ENCODE peak calls at places on chromosomes 6 and 20, in ten cellular contexts. S is RPMI8226, F is HT-29, K is HS-5, Y is heart right ventricle, U is SK-N-DZ, D is HEK293T, Z is T-helper 17 cell, X is NCI-H748 treated with DMSO at 0.1 percent for 48 hours, E is choroid plexus epithelial cell. A is an unnamed sample.
A peak's percentile ranks its signal among the peaks of the same experiment; 100 is the strongest.

GRCh38 chr6:139013185-139013800 is 15.3 kb upstream of the ABRACL start:
- DNase-seq in S (no peak), Y (no peak), U (no peak), X (no peak), Z (no peak), E (no peak), D (no peak), K (no peak), F (no peak), A (no peak)

GRCh38 chr20:54716169-54716747 is 240.9 kb downstream of the DOK5 start:
- DNase-seq in Y (no peak), D (no peak), X (no peak), F (no peak), S (no peak), K (no peak), Z (no peak), E (no peak), U (peak; percentile 93), A (no peak)

GRCh38 chr20:53138454-53139291 is 166.5 kb downstream of the TSHZ2 start:
- DNase-seq in X (no peak), F (no peak), K (no peak), Z (no peak), E (no peak), D (no peak), S (no peak), Y (no peak), U (no peak), A (no peak)

GRCh38 chr6:158853072-158853871 is 34.1 kb upstream of the EZR start:
- DNase-seq in Z (peak; percentile 80), S (peak; percentile 89), K (peak; percentile 94), E (peak; percentile 88), X (no peak), U (no peak), F (peak; percentile 98), D (peak; percentile 61), Y (no peak), A (no peak)

GRCh38 chr6:27091661-27092315 is 155.7 kb upstream of the PRSS16 start:
- DNase-seq in K (peak; percentile 83), X (no peak), S (peak; percentile 83), F (peak; percentile 63), U (peak; percentile 40), D (peak; percentile 62), Y (no peak), E (peak; percentile 93), Z (no peak), A (peak; percentile 75)

GRCh38 chr6:53730767-53731166 is 64.0 kb upstream of the LRRC1 start:
- DNase-seq in Z (no peak), U (no peak), K (no peak), X (no peak), E (no peak), D (no peak), Y (no peak), F (peak; percentile 37), S (no peak), A (no peak)

GRCh38 chr6:115665310-115665709 is 395.4 kb downstream of the FRK start:
- DNase-seq in Z (no peak), D (no peak), F (no peak), U (no peak), Y (no peak), S (no peak), X (no peak), K (no peak), E (no peak), A (no peak)

GRCh38 chr6:147699637-147700036 is 191.1 kb downstream of the SAMD5 start:
- DNase-seq in F (no peak), D (no peak), K (peak; percentile 62), E (peak; percentile 57), X (no peak), Z (no peak), S (no peak), Y (no peak), U (no peak), A (peak; percentile 39)

A was measured in AG09309.